ENCODE peak calls at places on chromosomes 3 and 15, in nine cellular contexts. One of them, this sample, is unnamed.

GRCh38 chr3:161449784-161450183 is 46.8 kb upstream of the OTOL1 start:
- DNase-seq in IMR-90: no peak
- DNase-seq in A549: no peak
- DNase-seq in HepG2: no peak
- DNase-seq in CD8-positive, alpha-beta memory T cell: no peak
- DNase-seq in foreskin fibroblast: no peak
- DNase-seq in AG10803: no peak
- DNase-seq in psoas muscle: no peak
- DNase-seq in GM23338: no peak
- DNase-seq in this sample: no peak

GRCh38 chr15:69802432-69802831 is 295.3 kb downstream of the TLE3 start:
- DNase-seq in IMR-90: no peak
- DNase-seq in A549: no peak
- DNase-seq in HepG2: no peak
- DNase-seq in CD8-positive, alpha-beta memory T cell: no peak
- DNase-seq in foreskin fibroblast: no peak
- DNase-seq in AG10803: no peak
- DNase-seq in psoas muscle: no peak
- DNase-seq in GM23338: no peak
- DNase-seq in this sample: no peak

GRCh38 chr15:56917652-56918045 is 795 bp upstream of the TCF12 start:
- DNase-seq in IMR-90: no peak
- DNase-seq in A549: no peak
- DNase-seq in HepG2: no peak
- DNase-seq in CD8-positive, alpha-beta memory T cell: peak; percentile 53
- DNase-seq in foreskin fibroblast: no peak
- DNase-seq in AG10803: no peak
- DNase-seq in psoas muscle: peak; percentile 50
- DNase-seq in GM23338: no peak
- DNase-seq in this sample: no peak

GRCh38 chr3:130014526-130014925 is 40.0 kb downstream of the TRH start:
- DNase-seq in IMR-90: peak; percentile 48
- DNase-seq in A549: no peak
- DNase-seq in HepG2: no peak
- DNase-seq in CD8-positive, alpha-beta memory T cell: no peak
- DNase-seq in foreskin fibroblast: no peak
- DNase-seq in AG10803: peak; percentile 89
- DNase-seq in psoas muscle: no peak
- DNase-seq in GM23338: no peak
- DNase-seq in this sample: peak; percentile 33

GRCh38 chr3:68060186-68060585 is 405.8 kb upstream of the SUCLG2 start:
- DNase-seq in IMR-90: no peak
- DNase-seq in A549: no peak
- DNase-seq in HepG2: no peak
- DNase-seq in CD8-positive, alpha-beta memory T cell: no peak
- DNase-seq in foreskin fibroblast: no peak
- DNase-seq in AG10803: no peak
- DNase-seq in psoas muscle: no peak
- DNase-seq in GM23338: no peak
- DNase-seq in this sample: no peak

GRCh38 chr15:100310511-100310910 is 31.3 kb downstream of the ADAMTS17 start:
- DNase-seq in IMR-90: no peak
- DNase-seq in A549: no peak
- DNase-seq in HepG2: no peak
- DNase-seq in CD8-positive, alpha-beta memory T cell: no peak
- DNase-seq in foreskin fibroblast: no peak
- DNase-seq in AG10803: no peak
- DNase-seq in psoas muscle: no peak
- DNase-seq in GM23338: no peak
- DNase-seq in this sample: no peak

GRCh38 chr15:72197460-72198409 is at the start of gene GRAMD2A:
- DNase-seq in IMR-90: no peak
- DNase-seq in A549: peak; percentile 30
- DNase-seq in HepG2: no peak
- DNase-seq in CD8-positive, alpha-beta memory T cell: no peak
- DNase-seq in foreskin fibroblast: peak; percentile 44
- DNase-seq in AG10803: peak; percentile 39
- DNase-seq in psoas muscle: no peak
- DNase-seq in GM23338: peak; percentile 89
- DNase-seq in this sample: no peak

GRCh38 chr15:43067717-43068461 is 37.9 kb downstream of the UBR1 start:
- DNase-seq in IMR-90: peak; percentile 52
- DNase-seq in A549: no peak
- DNase-seq in HepG2: peak; percentile 18
- DNase-seq in CD8-positive, alpha-beta memory T cell: no peak
- DNase-seq in foreskin fibroblast: peak; percentile 42
- DNase-seq in AG10803: peak; percentile 75
- DNase-seq in psoas muscle: no peak
- DNase-seq in GM23338: peak; percentile 32
- DNase-seq in this sample: peak; percentile 4

GRCh38 chr3:139187154-139187553 is 142.5 kb upstream of the PRR23C start:
- DNase-seq in IMR-90: no peak
- DNase-seq in A549: no peak
- DNase-seq in HepG2: no peak
- DNase-seq in CD8-positive, alpha-beta memory T cell: no peak
- DNase-seq in foreskin fibroblast: no peak
- DNase-seq in AG10803: no peak
- DNase-seq in psoas muscle: no peak
- DNase-seq in GM23338: no peak
- DNase-seq in this sample: no peak

GRCh38 chr3:139187648-139188047 is 143.0 kb upstream of the PRR23C start:
- DNase-seq in IMR-90: no peak
- DNase-seq in A549: no peak
- DNase-seq in HepG2: no peak
- DNase-seq in CD8-positive, alpha-beta memory T cell: no peak
- DNase-seq in foreskin fibroblast: no peak
- DNase-seq in AG10803: no peak
- DNase-seq in psoas muscle: no peak
- DNase-seq in GM23338: peak; percentile 8
- DNase-seq in this sample: no peak

GRCh38 chr3:139182143-139182542 is 137.5 kb upstream of the PRR23C start:
- DNase-seq in IMR-90: no peak
- DNase-seq in A549: no peak
- DNase-seq in HepG2: no peak
- DNase-seq in CD8-positive, alpha-beta memory T cell: no peak
- DNase-seq in foreskin fibroblast: no peak
- DNase-seq in AG10803: no peak
- DNase-seq in psoas muscle: no peak
- DNase-seq in GM23338: no peak
- DNase-seq in this sample: no peak

GRCh38 chr3:139182598-139182997 is 137.9 kb upstream of the PRR23C start:
- DNase-seq in IMR-90: no peak
- DNase-seq in A549: no peak
- DNase-seq in HepG2: no peak
- DNase-seq in CD8-positive, alpha-beta memory T cell: no peak
- DNase-seq in foreskin fibroblast: no peak
- DNase-seq in AG10803: no peak
- DNase-seq in psoas muscle: no peak
- DNase-seq in GM23338: no peak
- DNase-seq in this sample: no peak

DNA sequence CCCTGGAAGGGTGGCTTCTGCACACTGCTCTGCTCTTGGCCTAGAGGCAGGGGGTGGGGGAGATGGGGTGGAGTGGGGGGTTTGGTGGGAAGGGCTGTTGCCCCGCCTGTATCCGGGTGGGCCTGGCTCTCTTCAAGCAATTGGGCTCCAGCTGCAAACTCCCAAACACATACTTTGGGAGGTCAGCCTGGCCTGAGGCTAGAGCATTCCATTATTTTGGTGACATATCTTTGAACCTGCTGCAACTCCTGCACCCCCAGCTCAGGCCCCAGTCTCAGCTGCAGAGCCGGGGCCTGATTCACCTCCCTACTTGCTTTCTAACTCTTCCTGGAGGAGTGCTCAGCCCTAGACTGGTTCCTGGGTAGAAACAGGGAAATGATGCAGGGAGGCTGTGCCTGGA is 140.8 kb upstream of the PRR23C start:
- DNase-seq in IMR-90: no peak
- DNase-seq in A549: no peak
- DNase-seq in HepG2: no peak
- DNase-seq in CD8-positive, alpha-beta memory T cell: no peak
- DNase-seq in foreskin fibroblast: no peak
- DNase-seq in AG10803: no peak
- DNase-seq in psoas muscle: no peak
- DNase-seq in GM23338: no peak
- DNase-seq in this sample: no peak
- H3K4me3 ChIP-seq in IMR-90: no peak overlapping the region
- H3K4me3 ChIP-seq in A549: no peak overlapping the region
- H3K4me3 ChIP-seq in HepG2: no peak overlapping the region
- H3K4me3 ChIP-seq in CD8-positive, alpha-beta memory T cell: no peak overlapping the region
- H3K4me3 ChIP-seq in foreskin fibroblast: no peak overlapping the region
- H3K4me3 ChIP-seq in AG10803: no peak overlapping the region
- H3K4me3 ChIP-seq in psoas muscle: no peak overlapping the region
- H3K4me3 ChIP-seq in GM23338: no peak overlapping the region
- H3K4me3 ChIP-seq in this sample: no peak overlapping the region

GRCh38 chr3:133037440-133037839 is 751 bp upstream of the TMEM108 start:
- DNase-seq in IMR-90: no peak
- DNase-seq in A549: no peak
- DNase-seq in HepG2: no peak
- DNase-seq in CD8-positive, alpha-beta memory T cell: no peak
- DNase-seq in foreskin fibroblast: no peak
- DNase-seq in AG10803: no peak
- DNase-seq in psoas muscle: no peak
- DNase-seq in GM23338: no peak
- DNase-seq in this sample: no peak

GRCh38 chr3:133041524-133041829 is 3.3 kb downstream of the TMEM108 start:
- DNase-seq in IMR-90: no peak
- DNase-seq in A549: no peak
- DNase-seq in HepG2: no peak
- DNase-seq in CD8-positive, alpha-beta memory T cell: no peak
- DNase-seq in foreskin fibroblast: no peak
- DNase-seq in AG10803: no peak
- DNase-seq in psoas muscle: no peak
- DNase-seq in GM23338: no peak
- DNase-seq in this sample: no peak

GRCh38 chr3:133040696-133041523 is 2.7 kb downstream of the TMEM108 start:
- DNase-seq in IMR-90: peak; percentile 71
- DNase-seq in A549: peak; percentile 51
- DNase-seq in HepG2: peak; percentile 58
- DNase-seq in CD8-positive, alpha-beta memory T cell: no peak
- DNase-seq in foreskin fibroblast: peak; percentile 53
- DNase-seq in AG10803: peak; percentile 67
- DNase-seq in psoas muscle: peak; percentile 81
- DNase-seq in GM23338: peak; percentile 94
- DNase-seq in this sample: peak; percentile 22

GRCh38 chr3:133038089-133038730 is at the start of gene TMEM108:
- DNase-seq in IMR-90: peak; percentile 58
- DNase-seq in A549: peak; percentile 39
- DNase-seq in HepG2: no peak
- DNase-seq in CD8-positive, alpha-beta memory T cell: no peak
- DNase-seq in foreskin fibroblast: peak; percentile 55
- DNase-seq in AG10803: peak; percentile 18
- DNase-seq in psoas muscle: peak; percentile 92
- DNase-seq in GM23338: peak; percentile 98
- DNase-seq in this sample: peak; percentile 5

GRCh38 chr3:133038731-133039398 is 674 bp downstream of the TMEM108 start:
- DNase-seq in IMR-90: no peak
- DNase-seq in A549: no peak
- DNase-seq in HepG2: no peak
- DNase-seq in CD8-positive, alpha-beta memory T cell: no peak
- DNase-seq in foreskin fibroblast: no peak
- DNase-seq in AG10803: peak; percentile 1
- DNase-seq in psoas muscle: peak; percentile 54
- DNase-seq in GM23338: peak; percentile 76
- DNase-seq in this sample: no peak
- H3K4me3 ChIP-seq in IMR-90: peak overlapping the region; percentile 59
- H3K4me3 ChIP-seq in A549: peak overlapping the region; percentile 53
- H3K4me3 ChIP-seq in HepG2: no peak overlapping the region
- H3K4me3 ChIP-seq in CD8-positive, alpha-beta memory T cell: no peak overlapping the region
- H3K4me3 ChIP-seq in foreskin fibroblast: peak overlapping the region; percentile 38
- H3K4me3 ChIP-seq in AG10803: peak overlapping the region; percentile 44
- H3K4me3 ChIP-seq in psoas muscle: peak overlapping the region; percentile 91
- H3K4me3 ChIP-seq in GM23338: peak overlapping the region; percentile 86
- H3K4me3 ChIP-seq in this sample: peak overlapping the region; percentile 64

GRCh38 chr3:143526016-143526540 is 322.2 kb downstream of the SLC9A9 start:
- DNase-seq in IMR-90: no peak
- DNase-seq in A549: no peak
- DNase-seq in HepG2: no peak
- DNase-seq in CD8-positive, alpha-beta memory T cell: no peak
- DNase-seq in foreskin fibroblast: peak; percentile 81
- DNase-seq in AG10803: peak; percentile 39
- DNase-seq in psoas muscle: no peak
- DNase-seq in GM23338: no peak
- DNase-seq in this sample: no peak

GRCh38 chr3:143533391-143533790 is 314.9 kb downstream of the SLC9A9 start:
- DNase-seq in IMR-90: no peak
- DNase-seq in A549: no peak
- DNase-seq in HepG2: no peak
- DNase-seq in CD8-positive, alpha-beta memory T cell: no peak
- DNase-seq in foreskin fibroblast: no peak
- DNase-seq in AG10803: no peak
- DNase-seq in psoas muscle: no peak
- DNase-seq in GM23338: no peak
- DNase-seq in this sample: no peak

GRCh38 chr3:143531101-143531500 is 317.2 kb downstream of the SLC9A9 start:
- DNase-seq in IMR-90: no peak
- DNase-seq in A549: no peak
- DNase-seq in HepG2: no peak
- DNase-seq in CD8-positive, alpha-beta memory T cell: no peak
- DNase-seq in foreskin fibroblast: no peak
- DNase-seq in AG10803: no peak
- DNase-seq in psoas muscle: no peak
- DNase-seq in GM23338: no peak
- DNase-seq in this sample: no peak

GRCh38 chr3:143529018-143529478 is 319.2 kb downstream of the SLC9A9 start:
- DNase-seq in IMR-90: no peak
- DNase-seq in A549: no peak
- DNase-seq in HepG2: no peak
- DNase-seq in CD8-positive, alpha-beta memory T cell: no peak
- DNase-seq in foreskin fibroblast: no peak
- DNase-seq in AG10803: peak; percentile 12
- DNase-seq in psoas muscle: peak; percentile 64
- DNase-seq in GM23338: no peak
- DNase-seq in this sample: no peak

DNA sequence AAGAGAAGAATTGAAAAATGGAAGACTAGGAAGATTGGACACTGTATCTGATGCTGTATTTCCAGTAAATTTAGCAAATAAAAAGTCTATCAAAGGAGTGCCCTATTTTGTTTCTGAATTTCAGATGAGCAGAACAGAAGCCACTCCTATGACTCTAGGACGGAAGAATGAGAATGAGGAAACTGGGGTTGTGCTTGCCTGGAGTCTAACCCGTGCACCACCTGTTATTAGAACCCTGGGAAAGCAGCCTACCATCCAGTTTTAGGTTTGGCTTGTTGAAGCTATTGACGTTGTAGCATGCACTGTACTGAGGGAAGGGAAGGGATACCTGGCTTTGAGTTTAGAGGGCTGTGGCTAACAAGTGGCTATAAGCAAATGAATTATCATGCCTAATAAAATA is 318.5 kb downstream of the SLC9A9 start:
- DNase-seq in IMR-90: no peak
- DNase-seq in A549: no peak
- DNase-seq in HepG2: no peak
- DNase-seq in CD8-positive, alpha-beta memory T cell: no peak
- DNase-seq in foreskin fibroblast: no peak
- DNase-seq in AG10803: no peak
- DNase-seq in psoas muscle: no peak
- DNase-seq in GM23338: no peak
- DNase-seq in this sample: no peak
- H3K4me3 ChIP-seq in IMR-90: no peak overlapping the region
- H3K4me3 ChIP-seq in A549: no peak overlapping the region
- H3K4me3 ChIP-seq in HepG2: no peak overlapping the region
- H3K4me3 ChIP-seq in CD8-positive, alpha-beta memory T cell: no peak overlapping the region
- H3K4me3 ChIP-seq in foreskin fibroblast: no peak overlapping the region
- H3K4me3 ChIP-seq in AG10803: no peak overlapping the region
- H3K4me3 ChIP-seq in psoas muscle: no peak overlapping the region
- H3K4me3 ChIP-seq in GM23338: no peak overlapping the region
- H3K4me3 ChIP-seq in this sample: no peak overlapping the region

DNA sequence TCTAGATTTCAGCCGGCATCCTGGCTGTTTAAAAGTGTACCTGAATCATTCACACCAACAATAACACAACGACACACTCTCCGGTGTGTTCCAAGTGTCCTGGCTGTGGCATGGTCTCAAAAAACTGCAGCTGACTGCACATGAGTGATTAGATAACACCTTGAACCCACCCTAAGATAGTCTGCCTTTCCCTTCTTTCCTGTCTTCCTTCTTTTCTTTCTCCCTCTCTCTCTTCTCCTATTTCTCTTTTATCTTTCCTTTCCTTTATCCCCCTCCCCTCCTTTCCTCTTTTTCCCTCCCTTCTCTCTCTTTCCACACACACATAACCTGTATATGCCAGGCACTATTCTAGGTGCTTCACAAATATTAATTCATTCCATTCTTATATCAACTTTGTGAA is 1.2 kb upstream of the FAH start:
- DNase-seq in IMR-90: no peak
- DNase-seq in A549: no peak
- DNase-seq in HepG2: no peak
- DNase-seq in CD8-positive, alpha-beta memory T cell: no peak
- DNase-seq in foreskin fibroblast: no peak
- DNase-seq in AG10803: no peak
- DNase-seq in psoas muscle: no peak
- DNase-seq in GM23338: no peak
- DNase-seq in this sample: no peak
- H3K4me3 ChIP-seq in IMR-90: no peak overlapping the region
- H3K4me3 ChIP-seq in A549: peak overlapping the region; percentile 66
- H3K4me3 ChIP-seq in HepG2: peak overlapping the region; percentile 72
- H3K4me3 ChIP-seq in CD8-positive, alpha-beta memory T cell: no peak overlapping the region
- H3K4me3 ChIP-seq in foreskin fibroblast: no peak overlapping the region
- H3K4me3 ChIP-seq in AG10803: no peak overlapping the region
- H3K4me3 ChIP-seq in psoas muscle: peak overlapping the region; percentile 64
- H3K4me3 ChIP-seq in GM23338: peak overlapping the region; percentile 80
- H3K4me3 ChIP-seq in this sample: no peak overlapping the region

This sample was measured in skeletal muscle cell.